ENCODE peak calls at places on chromosomes 12 and 14, in five cellular contexts. J is CD8-positive, alpha-beta T cell; N is lung; L is ovary; I is CD4-positive, CD25-positive, alpha-beta regulatory T cell. O is an unnamed sample.

GRCh38 chr12:106239951-106240335 is 7.9 kb downstream of the CKAP4 start:
- DNase-seq in J (no peak), N (no peak), L (no peak), I (no peak), O (peak; percentile 6)

GRCh38 chr12:93116632-93117031 is 187.5 kb upstream of the EEA1 start:
- DNase-seq in J (no peak), N (peak; percentile 61), L (no peak), I (no peak), O (no peak)

GRCh38 chr12:51814311-51815088 is 34.0 kb downstream of the FIGNL2 start:
- DNase-seq in J (peak; percentile 71), N (peak; percentile 65), L (peak; percentile 49), I (peak; percentile 76), O (peak; percentile 85)

GRCh38 chr12:109949089-109949488 is 47.1 kb downstream of the GIT2 start:
- DNase-seq in J (no peak), N (no peak), L (no peak), I (no peak), O (peak; percentile 80)

GRCh38 chr12:10634427-10634826 is 21.0 kb upstream of the MAGOHB start:
- DNase-seq in J (no peak), N (no peak), L (no peak), I (no peak), O (no peak)

GRCh38 chr14:43407721-43408120 is 1099.4 kb downstream of the FSCB start:
- DNase-seq in J (no peak), N (no peak), L (no peak), I (no peak), O (no peak)

GRCh38 chr12:117966511-117966910 is 2.3 kb downstream of the KSR2 start:
- DNase-seq in J (no peak), N (no peak), L (no peak), I (no peak), O (no peak)

GRCh38 chr12:56634837-56635538 is 4.9 kb upstream of the BAZ2A start:
- DNase-seq in J (peak; percentile 69), N (peak; percentile 77), L (peak; percentile 76), I (peak; percentile 79), O (peak; percentile 86)

GRCh38 chr14:61418749-61419148 is 97.4 kb downstream of the PRKCH start:
- DNase-seq in J (no peak), N (no peak), L (no peak), I (peak; percentile 37), O (no peak)

GRCh38 chr12:124456652-124457152 is 110.7 kb downstream of the NCOR2 start:
- DNase-seq in J (peak; percentile 57), N (peak; percentile 39), L (peak; percentile 64), I (peak; percentile 72), O (no peak)

GRCh38 chr12:94620611-94621010 is 29.7 kb downstream of the TMCC3 start:
- DNase-seq in J (no peak), N (no peak), L (no peak), I (no peak), O (no peak)
- H3K4me1 ChIP-seq in J (no peaks in the 10 kb centered on the region), N (peaks cover 14% of the 10 kb centered on the region), L (peaks cover 13% of the 10 kb centered on the region), I (peaks cover 8% of the 10 kb centered on the region), O (peaks cover 4% of the 10 kb centered on the region)

GRCh38 chr12:132428872-132429121 is 61.2 kb upstream of the FBRSL1 start:
- DNase-seq in J (no peak), N (no peak), L (no peak), I (no peak), O (no peak)
- H3K4me1 ChIP-seq in J (peaks cover 44% of the 10 kb centered on the region), N (peaks cover 8% of the 10 kb centered on the region), L (peaks cover 7% of the 10 kb centered on the region), I (peaks cover 28% of the 10 kb centered on the region), O (peaks cover 18% of the 10 kb centered on the region)

GRCh38 chr14:52063107-52063506 is 5.8 kb downstream of the NID2 start:
- DNase-seq in J (no peak), N (no peak), L (no peak), I (no peak), O (no peak)

GRCh38 chr14:52067873-52068740 is 752 bp downstream of the NID2 start:
- DNase-seq in J (no peak), N (no peak), L (peak; percentile 64), I (peak; percentile 38), O (peak; percentile 21)

GRCh38 chr14:52061890-52062289 is 7.0 kb downstream of the NID2 start:
- DNase-seq in J (no peak), N (no peak), L (no peak), I (no peak), O (no peak)

GRCh38 chr14:52061380-52061779 is 7.5 kb downstream of the NID2 start:
- DNase-seq in J (no peak), N (no peak), L (no peak), I (no peak), O (no peak)

DNA sequence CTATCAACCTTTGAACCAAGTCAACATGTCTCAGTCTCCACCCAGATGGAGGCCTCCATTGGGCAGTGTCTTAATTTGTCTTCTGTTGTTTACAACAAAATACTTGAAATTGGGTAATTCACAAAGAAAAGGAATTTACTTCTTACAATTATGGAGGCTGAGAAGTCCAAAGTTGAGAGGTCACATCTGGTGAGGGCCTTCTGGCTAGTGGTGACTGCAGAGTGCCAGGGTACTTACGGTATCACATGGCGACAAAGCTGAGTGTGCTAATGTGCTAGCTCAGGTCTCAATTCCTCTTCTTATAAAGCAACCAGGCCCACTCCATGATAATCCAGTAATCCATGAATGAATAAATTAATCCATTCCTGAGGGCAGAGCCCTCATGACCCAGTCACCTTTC is 4.7 kb downstream of the NID2 start:
- DNase-seq in J (no peak), N (no peak), L (no peak), I (no peak), O (no peak)
- H3K4me1 ChIP-seq in J (peaks cover 16% of the 10 kb centered on the region), N (peaks cover 21% of the 10 kb centered on the region), L (peaks cover 22% of the 10 kb centered on the region), I (peaks cover 17% of the 10 kb centered on the region), O (peaks cover 9% of the 10 kb centered on the region)

GRCh38 chr12:63811755-63812154 is 32.0 kb downstream of the RXYLT1 start:
- DNase-seq in J (no peak), N (no peak), L (no peak), I (no peak), O (no peak)
- H3K4me1 ChIP-seq in J (no peaks in the 10 kb centered on the region), N (no peaks in the 10 kb centered on the region), L (no peaks in the 10 kb centered on the region), I (peaks cover 12% of the 10 kb centered on the region), O (peaks cover 5% of the 10 kb centered on the region)

DNA sequence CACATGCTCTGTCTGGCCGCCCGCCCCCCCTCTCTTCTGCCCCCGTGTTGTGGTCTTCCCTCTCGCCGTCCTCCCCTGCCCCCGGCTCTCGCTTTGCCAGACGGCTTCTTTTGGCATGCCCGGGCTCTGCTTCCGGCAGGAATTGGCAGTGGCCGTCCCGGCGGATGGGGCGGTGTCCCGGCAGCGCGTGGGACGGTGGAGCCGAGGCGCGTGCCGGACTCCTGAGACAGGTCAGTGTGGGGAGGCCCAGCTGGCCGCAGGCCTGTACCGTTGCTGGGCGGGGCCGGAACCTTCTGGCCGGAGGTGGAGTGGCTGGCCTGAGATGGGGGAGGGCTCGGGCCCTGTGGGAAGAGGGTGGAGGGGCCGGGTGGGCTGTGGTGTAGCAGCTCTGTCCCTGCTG is 17.1 kb downstream of the KIF26A start:
- DNase-seq in J (no peak), N (no peak), L (peak; percentile 63), I (no peak), O (no peak)
- H3K4me1 ChIP-seq in J (no peaks in the 10 kb centered on the region), N (peaks cover 7% of the 10 kb centered on the region), L (peaks cover 15% of the 10 kb centered on the region), I (no peaks in the 10 kb centered on the region), O (peaks cover 13% of the 10 kb centered on the region)

GRCh38 chr14:52706286-52706685 is 714 bp upstream of the PSMC6 start:
- DNase-seq in J (peak; percentile 52), N (no peak), L (no peak), I (peak; percentile 80), O (no peak)
- H3K4me1 ChIP-seq in J (peaks cover 20% of the 10 kb centered on the region), N (no peaks in the 10 kb centered on the region), L (peaks cover 3% of the 10 kb centered on the region), I (peaks cover 25% of the 10 kb centered on the region), O (peaks cover 14% of the 10 kb centered on the region)

GRCh38 chr14:63867926-63868921 is 15.4 kb downstream of the SYNE2 start:
- DNase-seq in J (no peak), N (no peak), L (peak; percentile 44), I (peak; percentile 55), O (no peak)
- H3K4me1 ChIP-seq in J (peaks cover 46% of the 10 kb centered on the region), N (peaks cover 2% of the 10 kb centered on the region), L (peaks cover 10% of the 10 kb centered on the region), I (peaks cover 78% of the 10 kb centered on the region), O (peaks cover under 1% of the 10 kb centered on the region)